ENCODE peak calls at places on chromosome 12, in six cellular contexts. One of them, this sample, is unnamed.
A peak's percentile ranks its signal among the peaks of the same experiment; 100 is the strongest.

GRCh38 chr12:68855771-68856170 is 47.8 kb downstream of the MDM2 start:
- DNase-seq in stimulated activated naive CD4-positive, alpha-beta T cell: no peak
- DNase-seq in non-pigmented ciliary epithelial cell: no peak
- DNase-seq in breast epithelium: no peak
- DNase-seq in CD8-positive, alpha-beta T cell: no peak
- DNase-seq in tibial nerve: no peak
- DNase-seq in this sample: no peak

GRCh38 chr12:57386187-57386720 is 44.6 kb downstream of the R3HDM2 start:
- DNase-seq in stimulated activated naive CD4-positive, alpha-beta T cell: no peak
- DNase-seq in non-pigmented ciliary epithelial cell: no peak
- DNase-seq in breast epithelium: no peak
- DNase-seq in CD8-positive, alpha-beta T cell: no peak
- DNase-seq in tibial nerve: no peak
- DNase-seq in this sample: no peak

GRCh38 chr12:90393654-90394053 is 561.3 kb downstream of the CCER1 start:
- DNase-seq in stimulated activated naive CD4-positive, alpha-beta T cell: no peak
- DNase-seq in non-pigmented ciliary epithelial cell: no peak
- DNase-seq in breast epithelium: no peak
- DNase-seq in CD8-positive, alpha-beta T cell: no peak
- DNase-seq in tibial nerve: no peak
- DNase-seq in this sample: no peak

GRCh38 chr12:114272071-114272470 is 133.9 kb downstream of the TBX5 start:
- DNase-seq in stimulated activated naive CD4-positive, alpha-beta T cell: no peak
- DNase-seq in non-pigmented ciliary epithelial cell: no peak
- DNase-seq in breast epithelium: no peak
- DNase-seq in CD8-positive, alpha-beta T cell: no peak
- DNase-seq in tibial nerve: no peak
- DNase-seq in this sample: no peak

GRCh38 chr12:30822385-30823139 is 67.8 kb upstream of the CAPRIN2 start:
- DNase-seq in stimulated activated naive CD4-positive, alpha-beta T cell: peak; percentile 49
- DNase-seq in non-pigmented ciliary epithelial cell: peak; percentile 4
- DNase-seq in breast epithelium: peak; percentile 36
- DNase-seq in CD8-positive, alpha-beta T cell: peak; percentile 16
- DNase-seq in tibial nerve: peak; percentile 63
- DNase-seq in this sample: no peak

GRCh38 chr12:121464331-121464730 is 64.4 kb downstream of the RNF34 start:
- DNase-seq in stimulated activated naive CD4-positive, alpha-beta T cell: no peak
- DNase-seq in non-pigmented ciliary epithelial cell: no peak
- DNase-seq in breast epithelium: no peak
- DNase-seq in CD8-positive, alpha-beta T cell: no peak
- DNase-seq in tibial nerve: no peak
- DNase-seq in this sample: no peak

GRCh38 chr12:4701863-4702262 is 18.3 kb upstream of the GALNT8 start:
- DNase-seq in stimulated activated naive CD4-positive, alpha-beta T cell: no peak
- DNase-seq in non-pigmented ciliary epithelial cell: no peak
- DNase-seq in breast epithelium: no peak
- DNase-seq in CD8-positive, alpha-beta T cell: no peak
- DNase-seq in tibial nerve: no peak
- DNase-seq in this sample: no peak

GRCh38 chr12:27571463-27571862 is 47.5 kb downstream of the PPFIBP1 start:
- DNase-seq in stimulated activated naive CD4-positive, alpha-beta T cell: no peak
- DNase-seq in non-pigmented ciliary epithelial cell: peak; percentile 76
- DNase-seq in breast epithelium: no peak
- DNase-seq in CD8-positive, alpha-beta T cell: no peak
- DNase-seq in tibial nerve: no peak
- DNase-seq in this sample: no peak

GRCh38 chr12:54009171-54010052 is 627 bp downstream of the HOXC8 start:
- DNase-seq in stimulated activated naive CD4-positive, alpha-beta T cell: peak; percentile 35
- DNase-seq in non-pigmented ciliary epithelial cell: no peak
- DNase-seq in breast epithelium: no peak
- DNase-seq in CD8-positive, alpha-beta T cell: no peak
- DNase-seq in tibial nerve: no peak
- DNase-seq in this sample: no peak

GRCh38 chr12:24991209-24992049 is 42.5 kb upstream of the BCAT1 start:
- DNase-seq in stimulated activated naive CD4-positive, alpha-beta T cell: peak; percentile 67
- DNase-seq in non-pigmented ciliary epithelial cell: peak; percentile 30
- DNase-seq in breast epithelium: no peak
- DNase-seq in CD8-positive, alpha-beta T cell: no peak
- DNase-seq in tibial nerve: no peak
- DNase-seq in this sample: no peak

GRCh38 chr12:64181504-64182291 is 40.4 kb downstream of the KICS2 start:
- DNase-seq in stimulated activated naive CD4-positive, alpha-beta T cell: no peak
- DNase-seq in non-pigmented ciliary epithelial cell: peak; percentile 96
- DNase-seq in breast epithelium: peak; percentile 44
- DNase-seq in CD8-positive, alpha-beta T cell: no peak
- DNase-seq in tibial nerve: peak; percentile 23
- DNase-seq in this sample: peak; percentile 77

GRCh38 chr12:118981285-118982201 is at the start of gene SRRM4:
- DNase-seq in stimulated activated naive CD4-positive, alpha-beta T cell: no peak
- DNase-seq in non-pigmented ciliary epithelial cell: no peak
- DNase-seq in breast epithelium: no peak
- DNase-seq in CD8-positive, alpha-beta T cell: no peak
- DNase-seq in tibial nerve: no peak
- DNase-seq in this sample: no peak

GRCh38 chr12:6915023-6915788 is 826 bp downstream of the ENO2 start:
- DNase-seq in stimulated activated naive CD4-positive, alpha-beta T cell: no peak
- DNase-seq in non-pigmented ciliary epithelial cell: no peak
- DNase-seq in breast epithelium: no peak
- DNase-seq in CD8-positive, alpha-beta T cell: no peak
- DNase-seq in tibial nerve: no peak
- DNase-seq in this sample: no peak

GRCh38 chr12:56677680-56678079 is 10.4 kb downstream of the PTGES3 start:
- DNase-seq in stimulated activated naive CD4-positive, alpha-beta T cell: no peak
- DNase-seq in non-pigmented ciliary epithelial cell: no peak
- DNase-seq in breast epithelium: no peak
- DNase-seq in CD8-positive, alpha-beta T cell: no peak
- DNase-seq in tibial nerve: no peak
- DNase-seq in this sample: no peak

GRCh38 chr12:124393831-124394230 is 98.9 kb downstream of the RFLNA start:
- DNase-seq in stimulated activated naive CD4-positive, alpha-beta T cell: no peak
- DNase-seq in non-pigmented ciliary epithelial cell: no peak
- DNase-seq in breast epithelium: no peak
- DNase-seq in CD8-positive, alpha-beta T cell: no peak
- DNase-seq in tibial nerve: no peak
- DNase-seq in this sample: no peak

GRCh38 chr12:31732926-31733548 is 4.2 kb upstream of the AMN1 start:
- DNase-seq in stimulated activated naive CD4-positive, alpha-beta T cell: no peak
- DNase-seq in non-pigmented ciliary epithelial cell: peak; percentile 83
- DNase-seq in breast epithelium: peak; percentile 55
- DNase-seq in CD8-positive, alpha-beta T cell: no peak
- DNase-seq in tibial nerve: no peak
- DNase-seq in this sample: peak; percentile 24

GRCh38 chr12:8817856-8818255 is 4.6 kb upstream of the A2ML1 start:
- DNase-seq in stimulated activated naive CD4-positive, alpha-beta T cell: no peak
- DNase-seq in non-pigmented ciliary epithelial cell: no peak
- DNase-seq in breast epithelium: no peak
- DNase-seq in CD8-positive, alpha-beta T cell: no peak
- DNase-seq in tibial nerve: no peak
- DNase-seq in this sample: no peak

GRCh38 chr12:105948331-105948730 is 190.4 kb downstream of the NUAK1 start:
- DNase-seq in stimulated activated naive CD4-positive, alpha-beta T cell: no peak
- DNase-seq in non-pigmented ciliary epithelial cell: no peak
- DNase-seq in breast epithelium: peak; percentile 34
- DNase-seq in CD8-positive, alpha-beta T cell: no peak
- DNase-seq in tibial nerve: no peak
- DNase-seq in this sample: no peak

GRCh38 chr12:120167529-120168095 is 26.9 kb downstream of the GCN1 start:
- DNase-seq in stimulated activated naive CD4-positive, alpha-beta T cell: no peak
- DNase-seq in non-pigmented ciliary epithelial cell: no peak
- DNase-seq in breast epithelium: no peak
- DNase-seq in CD8-positive, alpha-beta T cell: no peak
- DNase-seq in tibial nerve: no peak
- DNase-seq in this sample: no peak

GRCh38 chr12:165862-166368 is 48.0 kb downstream of the SLC6A12 start:
- DNase-seq in stimulated activated naive CD4-positive, alpha-beta T cell: no peak
- DNase-seq in non-pigmented ciliary epithelial cell: no peak
- DNase-seq in breast epithelium: no peak
- DNase-seq in CD8-positive, alpha-beta T cell: no peak
- DNase-seq in tibial nerve: no peak
- DNase-seq in this sample: no peak

GRCh38 chr12:30806989-30807694 is 52.4 kb upstream of the CAPRIN2 start:
- DNase-seq in stimulated activated naive CD4-positive, alpha-beta T cell: peak; percentile 38
- DNase-seq in non-pigmented ciliary epithelial cell: no peak
- DNase-seq in breast epithelium: no peak
- DNase-seq in CD8-positive, alpha-beta T cell: no peak
- DNase-seq in tibial nerve: no peak
- DNase-seq in this sample: peak; percentile 18

GRCh38 chr12:5197127-5197526 is 153.4 kb downstream of the KCNA5 start:
- DNase-seq in stimulated activated naive CD4-positive, alpha-beta T cell: no peak
- DNase-seq in non-pigmented ciliary epithelial cell: peak; percentile 9
- DNase-seq in breast epithelium: no peak
- DNase-seq in CD8-positive, alpha-beta T cell: no peak
- DNase-seq in tibial nerve: no peak
- DNase-seq in this sample: no peak

GRCh38 chr12:126676426-126676825 is 1590.5 kb upstream of the TMEM132C start:
- DNase-seq in stimulated activated naive CD4-positive, alpha-beta T cell: no peak
- DNase-seq in non-pigmented ciliary epithelial cell: no peak
- DNase-seq in breast epithelium: no peak
- DNase-seq in CD8-positive, alpha-beta T cell: no peak
- DNase-seq in tibial nerve: no peak
- DNase-seq in this sample: no peak

GRCh38 chr12:21819678-21820077 is 45.2 kb upstream of the KCNJ8 start:
- DNase-seq in stimulated activated naive CD4-positive, alpha-beta T cell: no peak
- DNase-seq in non-pigmented ciliary epithelial cell: no peak
- DNase-seq in breast epithelium: no peak
- DNase-seq in CD8-positive, alpha-beta T cell: no peak
- DNase-seq in tibial nerve: no peak
- DNase-seq in this sample: no peak

GRCh38 chr12:6765634-6766581 is at the start of gene PTMS:
- DNase-seq in stimulated activated naive CD4-positive, alpha-beta T cell: no peak
- DNase-seq in non-pigmented ciliary epithelial cell: peak; percentile 73
- DNase-seq in breast epithelium: peak; percentile 90
- DNase-seq in CD8-positive, alpha-beta T cell: no peak
- DNase-seq in tibial nerve: peak; percentile 61
- DNase-seq in this sample: peak; percentile 59

GRCh38 chr12:124992874-124993567 is 424 bp upstream of the BRI3BP start:
- DNase-seq in stimulated activated naive CD4-positive, alpha-beta T cell: peak; percentile 79
- DNase-seq in non-pigmented ciliary epithelial cell: no peak
- DNase-seq in breast epithelium: no peak
- DNase-seq in CD8-positive, alpha-beta T cell: peak; percentile 82
- DNase-seq in tibial nerve: no peak
- DNase-seq in this sample: no peak

GRCh38 chr12:121465921-121466799 is 66.2 kb downstream of the RNF34 start:
- DNase-seq in stimulated activated naive CD4-positive, alpha-beta T cell: peak; percentile 56
- DNase-seq in non-pigmented ciliary epithelial cell: no peak
- DNase-seq in breast epithelium: no peak
- DNase-seq in CD8-positive, alpha-beta T cell: peak; percentile 52
- DNase-seq in tibial nerve: no peak
- DNase-seq in this sample: peak; percentile 90

GRCh38 chr12:65586796-65587195 is 237.5 kb upstream of the HMGA2 start:
- DNase-seq in stimulated activated naive CD4-positive, alpha-beta T cell: no peak
- DNase-seq in non-pigmented ciliary epithelial cell: no peak
- DNase-seq in breast epithelium: no peak
- DNase-seq in CD8-positive, alpha-beta T cell: no peak
- DNase-seq in tibial nerve: no peak
- DNase-seq in this sample: no peak

GRCh38 chr12:116257213-116257612 is 20.3 kb downstream of the MED13L start:
- DNase-seq in stimulated activated naive CD4-positive, alpha-beta T cell: no peak
- DNase-seq in non-pigmented ciliary epithelial cell: no peak
- DNase-seq in breast epithelium: no peak
- DNase-seq in CD8-positive, alpha-beta T cell: no peak
- DNase-seq in tibial nerve: no peak
- DNase-seq in this sample: no peak

GRCh38 chr12:2064078-2064507 is 11.3 kb downstream of the CACNA1C start:
- DNase-seq in stimulated activated naive CD4-positive, alpha-beta T cell: peak; percentile 25
- DNase-seq in non-pigmented ciliary epithelial cell: no peak
- DNase-seq in breast epithelium: peak; percentile 54
- DNase-seq in CD8-positive, alpha-beta T cell: peak; percentile 19
- DNase-seq in tibial nerve: no peak
- DNase-seq in this sample: no peak

GRCh38 chr12:113058553-113058952 is 2.0 kb downstream of the DTX1 start:
- DNase-seq in stimulated activated naive CD4-positive, alpha-beta T cell: no peak
- DNase-seq in non-pigmented ciliary epithelial cell: no peak
- DNase-seq in breast epithelium: no peak
- DNase-seq in CD8-positive, alpha-beta T cell: no peak
- DNase-seq in tibial nerve: no peak
- DNase-seq in this sample: no peak

GRCh38 chr12:98696036-98696646 is 51.1 kb downstream of the APAF1 start:
- DNase-seq in stimulated activated naive CD4-positive, alpha-beta T cell: no peak
- DNase-seq in non-pigmented ciliary epithelial cell: no peak
- DNase-seq in breast epithelium: no peak
- DNase-seq in CD8-positive, alpha-beta T cell: no peak
- DNase-seq in tibial nerve: no peak
- DNase-seq in this sample: no peak

GRCh38 chr12:112134731-112135130 is 9.4 kb downstream of the TRAFD1 start:
- DNase-seq in stimulated activated naive CD4-positive, alpha-beta T cell: no peak
- DNase-seq in non-pigmented ciliary epithelial cell: no peak
- DNase-seq in breast epithelium: no peak
- DNase-seq in CD8-positive, alpha-beta T cell: no peak
- DNase-seq in tibial nerve: no peak
- DNase-seq in this sample: no peak

GRCh38 chr12:30687265-30687986 is 8.2 kb downstream of the IPO8 start:
- DNase-seq in stimulated activated naive CD4-positive, alpha-beta T cell: no peak
- DNase-seq in non-pigmented ciliary epithelial cell: no peak
- DNase-seq in breast epithelium: no peak
- DNase-seq in CD8-positive, alpha-beta T cell: no peak
- DNase-seq in tibial nerve: no peak
- DNase-seq in this sample: no peak

GRCh38 chr12:6852651-6853354 is 853 bp downstream of the USP5 start:
- DNase-seq in stimulated activated naive CD4-positive, alpha-beta T cell: peak; percentile 71
- DNase-seq in non-pigmented ciliary epithelial cell: no peak
- DNase-seq in breast epithelium: no peak
- DNase-seq in CD8-positive, alpha-beta T cell: peak; percentile 52
- DNase-seq in tibial nerve: no peak
- DNase-seq in this sample: peak; percentile 60

GRCh38 chr12:366820-367219 is 22.3 kb downstream of the KDM5A start:
- DNase-seq in stimulated activated naive CD4-positive, alpha-beta T cell: no peak
- DNase-seq in non-pigmented ciliary epithelial cell: no peak
- DNase-seq in breast epithelium: no peak
- DNase-seq in CD8-positive, alpha-beta T cell: no peak
- DNase-seq in tibial nerve: no peak
- DNase-seq in this sample: no peak

GRCh38 chr12:60123443-60124000 is 527.7 kb downstream of the SLC16A7 start:
- DNase-seq in stimulated activated naive CD4-positive, alpha-beta T cell: no peak
- DNase-seq in non-pigmented ciliary epithelial cell: no peak
- DNase-seq in breast epithelium: no peak
- DNase-seq in CD8-positive, alpha-beta T cell: no peak
- DNase-seq in tibial nerve: no peak
- DNase-seq in this sample: no peak

GRCh38 chr12:4908694-4909396 is 860 bp upstream of the KCNA1 start:
- DNase-seq in stimulated activated naive CD4-positive, alpha-beta T cell: no peak
- DNase-seq in non-pigmented ciliary epithelial cell: no peak
- DNase-seq in breast epithelium: no peak
- DNase-seq in CD8-positive, alpha-beta T cell: no peak
- DNase-seq in tibial nerve: no peak
- DNase-seq in this sample: no peak

GRCh38 chr12:72228424-72228823 is 43.7 kb upstream of the TRHDE start:
- DNase-seq in stimulated activated naive CD4-positive, alpha-beta T cell: no peak
- DNase-seq in non-pigmented ciliary epithelial cell: no peak
- DNase-seq in breast epithelium: no peak
- DNase-seq in CD8-positive, alpha-beta T cell: no peak
- DNase-seq in tibial nerve: no peak
- DNase-seq in this sample: no peak

GRCh38 chr12:76020731-76021672 is 10.6 kb downstream of the PHLDA1 start:
- DNase-seq in stimulated activated naive CD4-positive, alpha-beta T cell: peak; percentile 62
- DNase-seq in non-pigmented ciliary epithelial cell: peak; percentile 97
- DNase-seq in breast epithelium: no peak
- DNase-seq in CD8-positive, alpha-beta T cell: peak; percentile 67
- DNase-seq in tibial nerve: no peak
- DNase-seq in this sample: peak; percentile 48

This sample was measured in T1000.